ENCODE peak calls at places on chromosome 21, in seven cellular contexts. T, W, U, G, V, A and L are unnamed samples.

GRCh38 chr21:46455575-46456385 is 2.9 kb upstream of the DIP2A start:
- DNase-seq in A (no peak), V (no peak), U (no peak), T (no peak), W (no peak), G (no peak), L (no peak)

GRCh38 chr21:42767561-42767835 is 111.8 kb downstream of the WDR4 start:
- DNase-seq in W (no peak), A (peak; percentile 28), T (no peak), U (no peak), G (no peak), V (no peak), L (no peak)

GRCh38 chr21:36803801-36804452 is 105.0 kb downstream of the SIM2 start:
- DNase-seq in A (no peak), U (no peak), V (no peak), T (no peak), W (no peak), G (no peak), L (no peak)

GRCh38 chr21:16454371-16454770 is 724.6 kb downstream of the USP25 start:
- DNase-seq in T (no peak), V (no peak), A (no peak), G (no peak), W (no peak), U (no peak), L (no peak)

GRCh38 chr21:15514073-15514946 is 215.5 kb upstream of the USP25 start:
- DNase-seq in T (peak; percentile 89), V (no peak), A (no peak), G (no peak), U (no peak), W (no peak), L (no peak)

GRCh38 chr21:19353271-19353670 is 949.7 kb upstream of the TMPRSS15 start:
- DNase-seq in W (no peak), V (no peak), U (no peak), A (no peak), G (no peak), T (no peak), L (no peak)

GRCh38 chr21:28758042-28758882 is 234.4 kb downstream of the LTN1 start:
- DNase-seq in T (no peak), G (no peak), U (no peak), W (no peak), V (no peak), A (no peak), L (no peak)

GRCh38 chr21:36471254-36471723 is 8.6 kb downstream of the CLDN14 start:
- DNase-seq in U (no peak), A (no peak), W (no peak), G (no peak), V (no peak), T (no peak), L (no peak)

GRCh38 chr21:26445440-26445839 is 127.6 kb downstream of the CYYR1 start:
- DNase-seq in G (no peak), V (no peak), A (no peak), W (no peak), U (no peak), T (no peak), L (no peak)

GRCh38 chr21:42850866-42851391 is 28.4 kb downstream of the WDR4 start:
- DNase-seq in V (no peak), T (peak; percentile 42), W (no peak), U (no peak), A (no peak), G (no peak), L (no peak)

GRCh38 chr21:19489930-19490329 is 1086.3 kb upstream of the TMPRSS15 start:
- DNase-seq in T (no peak), G (no peak), W (no peak), A (no peak), V (no peak), U (peak; percentile 47), L (no peak)

GRCh38 chr21:41316200-41316599 is 401 bp upstream of the FAM3B start:
- DNase-seq in A (no peak), W (no peak), G (no peak), T (no peak), V (no peak), U (no peak), L (no peak)

GRCh38 chr21:41317458-41317857 is 857 bp downstream of the FAM3B start:
- DNase-seq in W (no peak), A (no peak), U (peak; percentile 50), V (no peak), G (no peak), T (no peak), L (no peak)

GRCh38 chr21:41319273-41319672 is 2.7 kb downstream of the FAM3B start:
- DNase-seq in W (no peak), V (no peak), G (no peak), T (no peak), U (no peak), A (no peak), L (no peak)

GRCh38 chr21:41316641-41317392 is at the start of gene FAM3B:
- DNase-seq in T (no peak), U (peak; percentile 85), G (no peak), W (no peak), V (no peak), A (peak; percentile 55), L (peak; percentile 71)

GRCh38 chr21:41318218-41318617 is 1.6 kb downstream of the FAM3B start:
- DNase-seq in U (no peak), W (no peak), A (no peak), G (no peak), T (no peak), V (no peak), L (no peak)
- H3K4me1 ChIP-seq in U (peaks cover 67% of the 10 kb centered on the region), W (no peaks in the 10 kb centered on the region), A (peaks cover 14% of the 10 kb centered on the region), G (no peaks in the 10 kb centered on the region), T (peaks cover 26% of the 10 kb centered on the region), V (peaks cover 11% of the 10 kb centered on the region), L (no peaks in the 10 kb centered on the region)

GRCh38 chr21:44376606-44377005 is 23.2 kb downstream of the TRPM2 start:
- DNase-seq in G (no peak), A (no peak), T (no peak), W (no peak), U (no peak), V (peak; percentile 47), L (peak; percentile 58)
- H3K27ac ChIP-seq in G (no peak overlapping the region), A (no peak overlapping the region), T (no peak overlapping the region), W (no peak overlapping the region), U (no peak overlapping the region), V (no peak overlapping the region), L (no peak overlapping the region)

GRCh38 chr21:35399706-35400105 is 350.6 kb upstream of the RUNX1 start:
- DNase-seq in U (no peak), A (no peak), V (no peak), W (no peak), G (no peak), T (no peak), L (no peak)

GRCh38 chr21:35399002-35399401 is 349.9 kb upstream of the RUNX1 start:
- DNase-seq in W (no peak), U (no peak), T (no peak), A (no peak), G (no peak), V (no peak), L (no peak)

GRCh38 chr21:35400233-35400939 is 351.3 kb upstream of the RUNX1 start:
- DNase-seq in G (no peak), U (peak; percentile 50), V (no peak), A (no peak), W (no peak), T (peak; percentile 26), L (no peak)

GRCh38 chr21:35396655-35397054 is 347.6 kb upstream of the RUNX1 start:
- DNase-seq in T (no peak), W (no peak), A (no peak), U (no peak), V (no peak), G (no peak), L (no peak)

GRCh38 chr21:35398366-35398982 is 349.4 kb upstream of the RUNX1 start:
- DNase-seq in U (no peak), T (no peak), A (no peak), W (no peak), G (no peak), V (no peak), L (no peak)
- H3K4me3 ChIP-seq in U (no peak overlapping the region), T (no peak overlapping the region), A (no peak overlapping the region), W (no peak overlapping the region), G (no peak overlapping the region), V (no peak overlapping the region), L (no peak overlapping the region)

GRCh38 chr21:45096216-45096615 is 21.8 kb downstream of the ADARB1 start:
- DNase-seq in V (no peak), W (no peak), T (no peak), A (no peak), U (no peak), G (no peak), L (no peak)
- H3K4me1 ChIP-seq in V (peaks cover 100% of the 10 kb centered on the region), W (no peaks in the 10 kb centered on the region), T (no peaks in the 10 kb centered on the region), A (peaks cover 82% of the 10 kb centered on the region), U (peaks cover 6% of the 10 kb centered on the region), G (peaks cover 60% of the 10 kb centered on the region), L (peaks cover 3% of the 10 kb centered on the region)

GRCh38 chr21:45316871-45317400 is 29.2 kb upstream of the POFUT2 start:
- DNase-seq in U (no peak), V (peak; percentile 64), G (no peak), T (no peak), A (no peak), W (no peak), L (peak; percentile 44)
- H3K27ac ChIP-seq in U (no peak overlapping the region), V (peak overlapping the region; percentile 96), G (no peak overlapping the region), T (no peak overlapping the region), A (peak overlapping the region; percentile 86), W (peak overlapping the region; percentile 84), L (no peak overlapping the region)

GRCh38 chr21:39181205-39181818 is 1.9 kb downstream of the PSMG1 start:
- DNase-seq in U (no peak), V (no peak), G (no peak), T (no peak), A (no peak), W (no peak), L (no peak)
- H3K4me3 ChIP-seq in U (no peak overlapping the region), V (no peak overlapping the region), G (no peak overlapping the region), T (peak overlapping the region; percentile 89), A (no peak overlapping the region), W (no peak overlapping the region), L (no peak overlapping the region)

GRCh38 chr21:38474796-38475195 is 23.5 kb downstream of the ERG start:
- DNase-seq in W (no peak), V (no peak), A (no peak), T (no peak), U (no peak), G (no peak), L (no peak)
- H3K4me1 ChIP-seq in W (no peaks in the 10 kb centered on the region), V (peaks cover 46% of the 10 kb centered on the region), A (peaks cover 37% of the 10 kb centered on the region), T (no peaks in the 10 kb centered on the region), U (no peaks in the 10 kb centered on the region), G (no peaks in the 10 kb centered on the region), L (no peaks in the 10 kb centered on the region)

GRCh38 chr21:32378956-32379355 is 13.9 kb downstream of the URB1 start:
- DNase-seq in A (no peak), W (no peak), U (no peak), G (peak; percentile 26), V (no peak), T (no peak), L (no peak)
- H3K27ac ChIP-seq in A (no peak overlapping the region), W (peak overlapping the region; percentile 68), U (no peak overlapping the region), G (peak overlapping the region; percentile 75), V (peak overlapping the region; percentile 30), T (no peak overlapping the region), L (peak overlapping the region; percentile 86)